ENCODE peak calls at places on chromosome 1, in nine cellular contexts. S is ovary; L is RWPE1; B is AG08395; C is HTR-8/SVneo; W is NCI-H1694; Z is T-cell; M is stimulated activated naive CD8-positive, alpha-beta T cell treated with anti-CD3 and anti-CD28 coated beads, Interleukin-15, Interleukin-2, amounts not matched to agents 100 U/mL and 50 U/mL, for 24 hours; R is SW480. U is an unnamed sample.

GRCh38 chr1:8075511-8076051 is 49.5 kb upstream of the ERRFI1 start:
- DNase-seq in Z (no peak), S (no peak), R (no peak), C (no peak), L (no peak), W (no peak), M (no peak), B (no peak), U (no peak)

GRCh38 chr1:40652452-40652851 is 13.0 kb downstream of the RIMS3 start:
- DNase-seq in B (no peak), M (no peak), R (no peak), S (no peak), L (no peak), W (no peak), C (no peak), Z (no peak), U (no peak)

GRCh38 chr1:52602328-52603300 is at the start of gene GPX7:
- DNase-seq in B (peak), L (no peak), M (peak), C (no peak), W (no peak), S (peak), R (peak), Z (peak), U (peak)

GRCh38 chr1:167720965-167721616 is 691 bp upstream of the MPZL1 start:
- DNase-seq in W (no peak), S (peak), Z (no peak), B (peak), L (peak), M (peak), C (peak), R (peak), U (peak)

GRCh38 chr1:78511334-78511733 is 20.6 kb downstream of the PTGFR start:
- DNase-seq in M (no peak), C (no peak), S (no peak), R (no peak), B (no peak), L (no peak), W (no peak), Z (no peak), U (peak)

GRCh38 chr1:161227196-161227871 is 1.5 kb downstream of the TOMM40L start:
- DNase-seq in R (peak), Z (peak), M (peak), W (peak), C (peak), B (peak), L (peak), S (peak), U (peak)

GRCh38 chr1:46488343-46489168 is 1.1 kb upstream of the DMBX1 start:
- DNase-seq in B (peak), L (no peak), Z (no peak), M (no peak), R (peak), C (no peak), S (no peak), W (no peak), U (peak)

GRCh38 chr1:212749924-212750535 is 41.5 kb downstream of the NSL1 start:
- DNase-seq in L (peak), R (peak), C (peak), Z (no peak), B (peak), M (no peak), S (no peak), W (peak), U (peak)

GRCh38 chr1:59516881-59517280 is 220.0 kb downstream of the FGGY start:
- DNase-seq in R (no peak), W (no peak), Z (no peak), C (no peak), S (peak), B (no peak), L (no peak), M (no peak), U (no peak)

GRCh38 chr1:152623203-152623844 is 421 bp upstream of the LCE3A start:
- DNase-seq in W (no peak), Z (no peak), C (no peak), S (no peak), L (no peak), M (peak), R (no peak), B (no peak), U (no peak)

GRCh38 chr1:26289158-26290059 is 9.5 kb downstream of the SH3BGRL3 start:
- DNase-seq in S (no peak), W (no peak), C (no peak), R (no peak), L (no peak), M (peak), B (no peak), Z (no peak), U (no peak)

U was measured in fibroblast of lung.